ENCODE peak calls at places on chromosomes 12 and 14, in five cellular contexts. One of them, this sample, is unnamed. For H3K9me3, the result is how much of the 10 kb centered on the place peaks cover.

GRCh38 chr12:30988887-30989286 is 62.3 kb downstream of the TSPAN11 start:
- DNase-seq in IMR-90: no peak
- DNase-seq in uterus: no peak
- DNase-seq in prostate gland: peak
- DNase-seq in body of pancreas: peak
- DNase-seq in this sample: no peak

GRCh38 chr14:104746951-104747481 is 5.9 kb upstream of the SIVA1 start:
- DNase-seq in prostate gland: peak
- DNase-seq in body of pancreas: peak
- DNase-seq in IMR-90: peak
- DNase-seq in uterus: no peak
- DNase-seq in this sample: no peak

GRCh38 chr12:76666272-76666845 is 97.6 kb upstream of the ZDHHC17 start:
- DNase-seq in prostate gland: no peak
- DNase-seq in IMR-90: no peak
- DNase-seq in uterus: no peak
- DNase-seq in body of pancreas: no peak
- DNase-seq in this sample: no peak

GRCh38 chr12:18684430-18684829 is 53.4 kb downstream of the PLCZ1 start:
- DNase-seq in uterus: no peak
- DNase-seq in IMR-90: no peak
- DNase-seq in body of pancreas: no peak
- DNase-seq in prostate gland: no peak
- DNase-seq in this sample: no peak

GRCh38 chr14:55588259-55588699 is 8.3 kb downstream of the KTN1 start:
- DNase-seq in prostate gland: no peak
- DNase-seq in uterus: no peak
- DNase-seq in IMR-90: peak
- DNase-seq in body of pancreas: no peak
- DNase-seq in this sample: no peak

GRCh38 chr14:93032301-93032929 is 83.3 kb downstream of the ITPK1 start:
- DNase-seq in prostate gland: no peak
- DNase-seq in body of pancreas: no peak
- DNase-seq in IMR-90: no peak
- DNase-seq in uterus: no peak
- DNase-seq in this sample: no peak

GRCh38 chr14:105914738-105915385 is 388.5 kb downstream of the TMEM121 start:
- DNase-seq in uterus: no peak
- DNase-seq in IMR-90: no peak
- DNase-seq in prostate gland: no peak
- DNase-seq in body of pancreas: no peak
- DNase-seq in this sample: no peak

GRCh38 chr12:2288001-2288400 is 235.2 kb downstream of the CACNA1C start:
- DNase-seq in body of pancreas: no peak
- DNase-seq in prostate gland: no peak
- DNase-seq in uterus: no peak
- DNase-seq in IMR-90: peak
- DNase-seq in this sample: no peak

GRCh38 chr12:130579231-130579630 is 136.9 kb downstream of the RIMBP2 start:
- DNase-seq in uterus: no peak
- DNase-seq in IMR-90: no peak
- DNase-seq in body of pancreas: no peak
- DNase-seq in prostate gland: no peak
- DNase-seq in this sample: no peak

GRCh38 chr14:32342151-32342853 is 13.2 kb downstream of the AKAP6 start:
- DNase-seq in prostate gland: no peak
- DNase-seq in IMR-90: no peak
- DNase-seq in uterus: no peak
- DNase-seq in body of pancreas: no peak
- DNase-seq in this sample: no peak

GRCh38 chr12:27780612-27781408 is 774 bp upstream of the MANSC4 start:
- DNase-seq in prostate gland: peak
- DNase-seq in uterus: peak
- DNase-seq in IMR-90: peak
- DNase-seq in body of pancreas: peak
- DNase-seq in this sample: peak

GRCh38 chr14:61545716-61546455 is 149.4 kb upstream of the HIF1A start:
- DNase-seq in body of pancreas: no peak
- DNase-seq in uterus: no peak
- DNase-seq in prostate gland: no peak
- DNase-seq in IMR-90: no peak
- DNase-seq in this sample: no peak

GRCh38 chr12:2098852-2099251 is 46.1 kb downstream of the CACNA1C start:
- DNase-seq in uterus: no peak
- DNase-seq in prostate gland: no peak
- DNase-seq in body of pancreas: no peak
- DNase-seq in IMR-90: no peak
- DNase-seq in this sample: no peak

GRCh38 chr12:128903231-128903630 is 50.0 kb downstream of the GLT1D1 start:
- DNase-seq in body of pancreas: no peak
- DNase-seq in IMR-90: no peak
- DNase-seq in uterus: no peak
- DNase-seq in prostate gland: no peak
- DNase-seq in this sample: no peak

GRCh38 chr12:88578821-88579518 is 1.3 kb downstream of the KITLG start:
- DNase-seq in prostate gland: no peak
- DNase-seq in uterus: no peak
- DNase-seq in IMR-90: no peak
- DNase-seq in body of pancreas: peak
- DNase-seq in this sample: peak

GRCh38 chr12:100579844-100580243 is 6.4 kb downstream of the GAS2L3 start:
- DNase-seq in body of pancreas: no peak
- DNase-seq in prostate gland: no peak
- DNase-seq in uterus: no peak
- DNase-seq in IMR-90: no peak
- DNase-seq in this sample: no peak

GRCh38 chr12:93378373-93379310 is 917 bp downstream of the NUDT4 start:
- DNase-seq in uterus: peak
- DNase-seq in IMR-90: peak
- DNase-seq in prostate gland: no peak
- DNase-seq in body of pancreas: peak
- DNase-seq in this sample: peak

GRCh38 chr12:50411051-50411660 is 10.5 kb downstream of the LARP4 start:
- DNase-seq in IMR-90: peak
- DNase-seq in prostate gland: no peak
- DNase-seq in body of pancreas: no peak
- DNase-seq in uterus: no peak
- DNase-seq in this sample: no peak

GRCh38 chr12:121786441-121786825 is 7.1 kb downstream of the RHOF start:
- DNase-seq in prostate gland: no peak
- DNase-seq in uterus: peak
- DNase-seq in IMR-90: peak
- DNase-seq in body of pancreas: peak
- DNase-seq in this sample: peak

GRCh38 chr14:105314287-105315185 is at the start of gene PACS2:
- DNase-seq in body of pancreas: peak
- DNase-seq in IMR-90: peak
- DNase-seq in uterus: peak
- DNase-seq in prostate gland: peak
- DNase-seq in this sample: peak

GRCh38 chr14:54200726-54201125 is 196.1 kb upstream of the CDKN3 start:
- DNase-seq in body of pancreas: no peak
- DNase-seq in IMR-90: peak
- DNase-seq in prostate gland: no peak
- DNase-seq in uterus: no peak
- DNase-seq in this sample: no peak

GRCh38 chr12:11785722-11786121 is 136.2 kb downstream of the ETV6 start:
- DNase-seq in body of pancreas: no peak
- DNase-seq in uterus: no peak
- DNase-seq in prostate gland: peak
- DNase-seq in IMR-90: peak
- DNase-seq in this sample: no peak

GRCh38 chr14:89351958-89352404 is 65.1 kb downstream of the FOXN3 start:
- DNase-seq in IMR-90: no peak
- DNase-seq in uterus: peak
- DNase-seq in prostate gland: no peak
- DNase-seq in body of pancreas: no peak
- DNase-seq in this sample: no peak

GRCh38 chr14:79972230-79972629 is 239.1 kb downstream of the DIO2 start:
- DNase-seq in uterus: no peak
- DNase-seq in IMR-90: peak
- DNase-seq in prostate gland: no peak
- DNase-seq in body of pancreas: no peak
- DNase-seq in this sample: no peak

DNA sequence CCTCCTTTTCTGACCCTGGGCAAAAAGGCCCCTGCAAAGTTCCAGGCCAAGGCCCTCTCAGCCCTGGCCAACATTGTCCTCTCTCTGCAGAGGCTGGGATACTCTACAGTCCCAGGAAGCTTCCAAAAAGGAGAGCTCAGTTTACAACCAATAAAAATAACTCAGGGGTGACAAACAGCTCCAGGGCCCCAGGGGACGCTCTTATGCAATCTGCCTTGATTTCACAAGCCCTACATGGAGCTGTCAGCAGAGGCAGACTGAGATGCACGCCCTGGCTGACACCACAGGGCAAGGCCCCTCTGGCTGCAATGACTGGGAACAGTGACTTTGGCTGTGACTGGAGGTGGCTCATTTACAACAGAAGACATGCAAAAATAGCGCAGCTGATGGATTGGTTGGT is 129.0 kb upstream of the MED13L start:
- DNase-seq in body of pancreas: peak
- DNase-seq in IMR-90: peak
- DNase-seq in uterus: peak
- DNase-seq in prostate gland: peak
- DNase-seq in this sample: no peak
- TF ChIP-seq CTCF in body of pancreas: no peak
- TF ChIP-seq CTCF in IMR-90: no peak
- TF ChIP-seq CTCF in uterus: no peak
- TF ChIP-seq CTCF in prostate gland: peak
- TF ChIP-seq CTCF in this sample: no peak

GRCh38 chr12:44835641-44836379 is 40.3 kb downstream of the NELL2 start:
- DNase-seq in uterus: no peak
- DNase-seq in IMR-90: no peak
- DNase-seq in prostate gland: no peak
- DNase-seq in body of pancreas: no peak
- DNase-seq in this sample: no peak

GRCh38 chr12:44833561-44833960 is 42.6 kb downstream of the NELL2 start:
- DNase-seq in uterus: no peak
- DNase-seq in prostate gland: no peak
- DNase-seq in IMR-90: no peak
- DNase-seq in body of pancreas: no peak
- DNase-seq in this sample: no peak

GRCh38 chr12:44839785-44840184 is 36.3 kb downstream of the NELL2 start:
- DNase-seq in uterus: no peak
- DNase-seq in body of pancreas: no peak
- DNase-seq in prostate gland: no peak
- DNase-seq in IMR-90: no peak
- DNase-seq in this sample: no peak

GRCh38 chr12:44842669-44843068 is 33.4 kb downstream of the NELL2 start:
- DNase-seq in uterus: no peak
- DNase-seq in IMR-90: no peak
- DNase-seq in prostate gland: no peak
- DNase-seq in body of pancreas: no peak
- DNase-seq in this sample: no peak

DNA sequence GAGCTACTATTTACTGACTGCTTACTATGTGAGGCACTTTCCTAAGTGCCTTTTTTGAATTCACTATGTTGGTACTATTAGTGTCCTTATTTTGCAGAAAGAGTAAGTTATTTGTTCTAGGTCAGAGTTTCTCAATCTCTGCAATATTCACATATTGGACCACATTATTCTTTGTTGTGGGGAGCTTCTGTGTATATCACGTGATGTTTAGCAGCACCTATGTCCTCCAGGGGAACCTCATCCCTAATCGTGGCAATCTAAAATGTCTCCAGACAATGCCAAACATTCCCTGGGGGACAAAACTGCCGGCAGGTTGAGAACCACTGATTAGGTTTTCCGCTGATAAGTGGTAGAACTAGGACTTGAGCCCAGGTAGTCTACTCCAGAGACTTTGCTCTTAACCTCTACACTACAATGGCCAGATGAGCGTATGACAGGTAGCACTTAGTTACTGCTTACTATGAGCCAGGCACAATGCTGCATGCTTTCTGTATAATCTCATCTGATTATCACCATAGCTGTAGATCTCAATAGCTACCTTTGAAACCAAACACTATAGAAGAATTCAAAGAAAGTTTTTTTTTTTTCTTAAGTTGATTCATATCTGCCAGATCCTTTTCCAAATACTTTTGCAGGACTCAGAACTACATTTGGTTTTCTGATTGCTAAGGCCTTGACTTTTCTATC is 38.9 kb downstream of the NELL2 start:
- DNase-seq in prostate gland: no peak
- DNase-seq in body of pancreas: no peak
- DNase-seq in IMR-90: no peak
- DNase-seq in uterus: no peak
- DNase-seq in this sample: no peak
- H3K9me3 ChIP-seq in prostate gland: under half
- H3K9me3 ChIP-seq in body of pancreas: under half
- H3K9me3 ChIP-seq in IMR-90: under half
- H3K9me3 ChIP-seq in uterus: under half
- H3K9me3 ChIP-seq in this sample: under half

DNA sequence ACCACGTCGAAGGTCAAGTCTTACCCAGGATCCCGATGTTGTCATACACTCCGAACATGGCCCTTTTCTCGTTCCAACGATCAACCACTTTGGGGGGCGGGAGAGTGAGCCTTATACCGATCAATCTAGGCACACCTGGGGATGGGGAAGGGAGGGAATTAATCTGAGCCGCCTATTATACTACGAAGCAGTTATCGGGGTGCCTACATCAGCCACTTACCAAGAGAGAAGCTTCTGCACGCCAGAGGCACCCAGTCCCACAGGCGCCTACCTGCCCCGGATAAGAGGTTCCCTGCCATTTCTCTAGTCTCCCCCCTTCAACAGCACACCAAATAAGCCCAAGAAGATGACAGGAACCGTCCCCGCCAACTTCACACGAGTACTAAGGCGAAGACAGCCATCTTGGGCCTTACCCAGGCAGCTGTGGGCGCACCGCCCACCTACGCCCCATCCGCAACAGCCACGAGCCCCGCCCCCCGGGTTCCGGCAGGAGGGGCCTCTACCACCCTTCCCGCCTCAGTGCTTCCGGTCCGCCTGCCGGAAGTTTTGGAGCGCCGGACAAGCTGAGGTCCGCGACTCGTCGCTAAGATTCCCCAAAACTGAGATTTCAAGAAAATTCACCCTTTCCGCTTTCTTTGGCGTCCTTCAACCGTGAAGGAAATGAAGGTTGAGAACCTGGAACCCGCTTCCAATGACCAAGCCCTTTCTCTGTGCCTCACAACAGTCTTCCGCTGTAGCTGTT is at the start of gene MRPL51:
- DNase-seq in uterus: peak
- DNase-seq in body of pancreas: peak
- DNase-seq in IMR-90: peak
- DNase-seq in prostate gland: peak
- DNase-seq in this sample: peak
- TF ChIP-seq POLR2A in uterus: peak
- TF ChIP-seq POLR2A in body of pancreas: peak
- TF ChIP-seq POLR2A in IMR-90: no peak
- TF ChIP-seq POLR2A in prostate gland: peak
- TF ChIP-seq POLR2A in this sample: peak

DNA sequence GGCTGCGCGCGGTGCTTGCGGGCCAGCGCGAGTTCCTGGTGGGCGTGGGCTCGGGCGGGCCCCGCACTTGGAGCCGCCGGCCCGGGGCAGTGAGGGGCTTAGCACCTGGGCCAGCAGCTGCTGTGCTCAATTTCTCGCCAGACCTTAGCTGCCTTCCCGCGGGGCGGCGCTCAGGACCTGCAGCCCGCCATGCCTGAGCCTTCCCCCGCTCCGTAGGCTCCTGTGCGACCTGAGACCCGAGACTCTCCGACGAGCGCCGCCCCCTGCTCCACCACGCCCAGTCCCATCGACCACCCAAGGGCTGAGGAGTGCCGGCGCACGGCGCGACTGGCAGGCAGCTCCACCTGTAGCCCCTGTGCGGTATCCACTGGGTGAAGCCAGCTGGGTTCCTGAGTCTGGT is 46.0 kb upstream of the PLEKHG3 start:
- DNase-seq in prostate gland: no peak
- DNase-seq in body of pancreas: no peak
- DNase-seq in uterus: no peak
- DNase-seq in IMR-90: no peak
- DNase-seq in this sample: no peak
- TF ChIP-seq CTCF in prostate gland: no peak
- TF ChIP-seq CTCF in body of pancreas: no peak
- TF ChIP-seq CTCF in uterus: no peak
- TF ChIP-seq CTCF in IMR-90: no peak
- TF ChIP-seq CTCF in this sample: no peak